ENCODE peak calls at places on chromosomes 6 and 20, in seven cellular contexts. P is PC-3, B is left ventricle myocardium inferior, A is PC-9, Z is AG10803, X is GM23338, E is psoas muscle. U is an unnamed sample.

GRCh38 chr6:148324297-148325007 is 18.2 kb upstream of the SASH1 start:
- DNase-seq in X (no peak), B (no peak), Z (peak), E (no peak), A (no peak), P (peak), U (no peak)

GRCh38 chr6:34969662-34970265 is 80.7 kb downstream of the ANKS1A start:
- DNase-seq in X (no peak), Z (no peak), A (no peak), E (no peak), B (no peak), P (peak), U (no peak)

GRCh38 chr6:134537146-134537555 is 219.2 kb upstream of the SGK1 start:
- DNase-seq in A (peak), E (no peak), B (no peak), P (peak), X (no peak), Z (peak), U (no peak)

GRCh38 chr20:56581701-56582100 is 47.4 kb upstream of the TFAP2C start:
- DNase-seq in B (no peak), P (no peak), Z (no peak), A (no peak), E (no peak), X (no peak), U (no peak)

GRCh38 chr20:25467441-25467840 is 60.0 kb downstream of the GINS1 start:
- DNase-seq in Z (no peak), B (no peak), P (no peak), X (no peak), A (no peak), E (no peak), U (no peak)

GRCh38 chr6:7224726-7225125 is 88.3 kb downstream of the SSR1 start:
- DNase-seq in E (no peak), Z (no peak), P (no peak), X (no peak), B (no peak), A (no peak), U (no peak)

GRCh38 chr6:130655586-130655985 is 171.6 kb upstream of the SMLR1 start:
- DNase-seq in E (no peak), X (no peak), A (no peak), B (no peak), Z (peak), P (no peak), U (no peak)

GRCh38 chr6:170374571-170375444 is 68.2 kb downstream of the FAM120B start:
- DNase-seq in A (no peak), B (no peak), Z (peak), E (no peak), P (no peak), X (no peak), U (no peak)

GRCh38 chr6:36578030-36578825 is 15.9 kb upstream of the SRSF3 start:
- DNase-seq in B (no peak), Z (no peak), A (no peak), X (no peak), P (no peak), E (no peak), U (no peak)

GRCh38 chr6:12119085-12119588 is 107.0 kb downstream of the HIVEP1 start:
- DNase-seq in A (no peak), Z (no peak), E (no peak), X (no peak), B (no peak), P (no peak), U (no peak)

GRCh38 chr6:30227763-30228487 is 14.7 kb upstream of the TRIM26 start:
- DNase-seq in B (no peak), E (no peak), X (no peak), P (no peak), Z (no peak), A (no peak), U (no peak)

GRCh38 chr6:55250400-55250799 is 76.1 kb downstream of the HCRTR2 start:
- DNase-seq in A (no peak), X (peak), Z (no peak), B (no peak), P (no peak), E (no peak), U (no peak)

GRCh38 chr6:137202078-137202477 is 17.1 kb downstream of the IFNGR1 start:
- DNase-seq in Z (no peak), E (no peak), X (peak), B (no peak), P (no peak), A (no peak), U (no peak)

GRCh38 chr20:7232796-7233195 is 465.3 kb downstream of the BMP2 start:
- DNase-seq in X (no peak), P (peak), Z (no peak), B (no peak), E (no peak), A (no peak), U (no peak)

GRCh38 chr20:1748777-1749176 is 91.2 kb upstream of the SIRPG start:
- DNase-seq in P (no peak), X (no peak), Z (no peak), B (no peak), E (no peak), A (no peak), U (no peak)

GRCh38 chr6:85418059-85418458 is 31.8 kb upstream of the NT5E start:
- DNase-seq in A (no peak), E (no peak), X (no peak), B (no peak), P (peak), Z (peak), U (no peak)

GRCh38 chr6:124792386-124792785 is 169.9 kb upstream of the RNF217 start:
- DNase-seq in Z (no peak), X (no peak), B (no peak), P (peak), E (no peak), A (no peak), U (no peak)

GRCh38 chr6:1858191-1858590 is 248.5 kb downstream of the FOXC1 start:
- DNase-seq in E (no peak), B (no peak), P (no peak), X (no peak), Z (no peak), A (no peak), U (no peak)

GRCh38 chr6:167747152-167747427 is 79.6 kb upstream of the AFDN start:
- DNase-seq in A (no peak), Z (no peak), X (no peak), B (no peak), E (no peak), P (no peak), U (no peak)

GRCh38 chr20:49460916-49461315 is 21.6 kb downstream of the KCNB1 start:
- DNase-seq in B (no peak), X (no peak), Z (no peak), A (peak), P (peak), E (no peak), U (no peak)

GRCh38 chr6:156279306-156279969 is 497.7 kb upstream of the ARID1B start:
- DNase-seq in X (no peak), A (no peak), E (no peak), Z (peak), B (no peak), P (no peak), U (no peak)

GRCh38 chr20:25532015-25532751 is 53.1 kb downstream of the NINL start:
- DNase-seq in A (peak), Z (no peak), B (no peak), E (no peak), P (peak), X (peak), U (no peak)

GRCh38 chr6:55664581-55665223 is 85.7 kb upstream of the HMGCLL1 start:
- DNase-seq in E (no peak), B (no peak), P (peak), X (no peak), A (no peak), Z (no peak), U (no peak)

GRCh38 chr6:52909531-52909930 is at the start of gene GSTA3:
- DNase-seq in X (no peak), A (no peak), E (no peak), P (no peak), B (no peak), Z (no peak), U (no peak)

GRCh38 chr6:130252527-130253237 is 29.9 kb upstream of the SAMD3 start:
- DNase-seq in B (no peak), Z (peak), A (no peak), P (no peak), E (no peak), X (peak), U (no peak)

GRCh38 chr6:16420715-16421461 is 182.5 kb downstream of the GMPR start:
- DNase-seq in P (peak), B (no peak), E (no peak), Z (peak), X (peak), A (no peak), U (no peak)

GRCh38 chr6:90938116-90938515 is 351.2 kb upstream of the MAP3K7 start:
- DNase-seq in X (no peak), A (no peak), E (no peak), Z (peak), B (no peak), P (peak), U (no peak)

GRCh38 chr6:127587875-127588274 is 10.9 kb downstream of the C6orf58 start:
- DNase-seq in P (no peak), X (no peak), B (no peak), A (no peak), Z (no peak), E (no peak), U (no peak)

GRCh38 chr20:37142708-37143107 is 36.4 kb upstream of the RPN2 start:
- DNase-seq in A (no peak), P (no peak), Z (peak), E (no peak), X (no peak), B (no peak), U (peak)

GRCh38 chr20:33649201-33649631 is 12.9 kb upstream of the C20orf144 start:
- DNase-seq in P (no peak), X (no peak), B (peak), Z (peak), A (no peak), E (peak), U (no peak)

DNA sequence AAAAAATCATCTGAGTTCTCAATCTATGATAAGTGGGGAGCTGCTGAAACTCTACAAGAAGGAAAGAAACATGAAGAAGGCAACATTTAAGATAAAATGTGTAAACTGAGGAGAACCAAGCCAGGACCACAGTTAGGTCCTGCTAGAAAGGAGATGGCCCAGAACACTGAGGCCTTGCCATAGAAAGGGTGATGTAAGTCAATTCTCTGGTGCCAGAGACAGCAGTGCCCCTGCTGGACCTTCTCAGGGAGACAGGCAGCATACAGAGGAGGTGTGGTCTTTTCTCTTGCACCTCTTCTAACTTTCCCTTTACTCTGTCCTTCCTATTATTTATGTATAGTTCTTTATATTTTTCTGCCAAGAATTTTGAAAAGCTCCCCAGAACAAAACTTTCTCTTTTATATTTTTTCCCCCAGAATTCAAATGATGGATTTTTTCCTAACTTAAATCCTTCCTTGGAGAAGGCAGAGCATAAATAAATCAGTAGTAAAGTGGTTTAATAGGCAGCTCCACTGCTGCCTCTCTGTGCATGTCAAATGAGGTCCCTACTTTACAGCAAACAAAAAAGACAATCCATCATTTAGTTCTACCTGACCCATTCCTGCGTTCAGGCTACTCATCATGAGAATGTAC is 9.0 kb downstream of the UQCC2 start:
- DNase-seq in B (no peak), P (peak), A (no peak), X (peak), Z (peak), E (no peak), U (no peak)
- TF ChIP-seq CTCF in B (peak), P (peak), A (peak), X (peak), Z (peak), E (peak), U (peak)

DNA sequence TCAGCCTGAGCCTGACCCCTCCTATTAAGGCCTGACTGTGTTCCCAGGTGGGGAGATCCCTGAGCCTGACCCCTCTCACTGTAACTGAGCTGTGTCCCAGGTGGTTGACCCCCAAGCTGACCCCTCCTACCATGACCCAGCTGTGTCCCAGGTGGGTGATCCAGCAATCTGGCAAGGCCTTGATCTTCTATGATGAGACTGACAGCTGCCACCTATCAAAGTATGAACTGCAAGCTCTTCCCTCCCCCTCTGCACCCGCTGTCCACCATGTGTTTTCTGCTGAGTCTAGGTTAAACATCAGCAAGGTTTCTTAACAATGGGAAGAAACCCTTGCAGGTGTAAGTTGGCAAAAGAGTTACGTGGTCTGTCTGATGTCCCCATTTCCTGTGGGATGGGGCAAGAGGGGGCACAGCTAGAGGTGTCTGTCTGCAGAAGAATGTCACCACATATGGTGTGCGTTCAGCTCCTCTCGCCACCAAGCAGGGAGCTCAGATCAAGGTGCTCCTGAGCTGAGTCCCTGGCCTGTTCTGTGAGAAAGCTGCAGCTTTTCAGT is 5.9 kb downstream of the PXDC1 start:
- DNase-seq in X (no peak), P (no peak), Z (no peak), A (no peak), E (no peak), B (no peak), U (no peak)
- H3K4me3 ChIP-seq in X (no peak), P (no peak), Z (no peak), A (no peak), E (peak), B (peak), U (no peak)

GRCh38 chr6:8879334-8879733 is 444.0 kb upstream of the SLC35B3 start:
- DNase-seq in P (no peak), X (no peak), A (no peak), B (no peak), Z (no peak), E (no peak), U (no peak)

GRCh38 chr6:8881663-8882062 is 446.3 kb upstream of the SLC35B3 start:
- DNase-seq in B (no peak), P (no peak), Z (no peak), E (no peak), A (no peak), X (no peak), U (no peak)

DNA sequence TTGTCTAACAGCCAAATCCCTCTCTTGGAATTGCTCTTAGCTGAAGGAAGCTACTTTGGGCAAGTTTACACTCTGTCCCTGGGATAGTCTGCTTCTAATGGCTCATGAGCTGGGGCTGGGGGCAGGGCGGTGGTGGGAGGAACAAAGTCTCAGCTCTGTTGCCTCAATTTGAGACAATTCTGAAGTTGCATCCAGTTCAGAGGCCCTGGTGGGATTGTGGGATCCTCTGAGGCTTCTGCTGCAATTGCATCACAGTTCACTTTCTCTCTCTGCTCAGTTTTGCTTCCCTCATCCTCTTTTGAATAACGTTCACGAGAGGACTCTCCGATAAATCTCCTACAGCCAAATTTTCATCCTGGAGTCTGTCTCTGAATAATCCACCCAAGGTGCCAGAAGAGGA is 440.6 kb upstream of the SLC35B3 start:
- DNase-seq in E (no peak), B (no peak), Z (no peak), A (no peak), P (no peak), X (no peak), U (no peak)
- TF ChIP-seq CTCF in E (no peak), B (no peak), Z (no peak), A (no peak), P (no peak), X (no peak), U (no peak)

GRCh38 chr20:51100617-51101016 is 77.7 kb upstream of the KCNG1 start:
- DNase-seq in B (no peak), A (no peak), E (no peak), P (no peak), X (no peak), Z (no peak), U (no peak)
- H3K4me3 ChIP-seq in B (no peak), A (no peak), E (no peak), P (no peak), X (no peak), Z (no peak), U (no peak)

DNA sequence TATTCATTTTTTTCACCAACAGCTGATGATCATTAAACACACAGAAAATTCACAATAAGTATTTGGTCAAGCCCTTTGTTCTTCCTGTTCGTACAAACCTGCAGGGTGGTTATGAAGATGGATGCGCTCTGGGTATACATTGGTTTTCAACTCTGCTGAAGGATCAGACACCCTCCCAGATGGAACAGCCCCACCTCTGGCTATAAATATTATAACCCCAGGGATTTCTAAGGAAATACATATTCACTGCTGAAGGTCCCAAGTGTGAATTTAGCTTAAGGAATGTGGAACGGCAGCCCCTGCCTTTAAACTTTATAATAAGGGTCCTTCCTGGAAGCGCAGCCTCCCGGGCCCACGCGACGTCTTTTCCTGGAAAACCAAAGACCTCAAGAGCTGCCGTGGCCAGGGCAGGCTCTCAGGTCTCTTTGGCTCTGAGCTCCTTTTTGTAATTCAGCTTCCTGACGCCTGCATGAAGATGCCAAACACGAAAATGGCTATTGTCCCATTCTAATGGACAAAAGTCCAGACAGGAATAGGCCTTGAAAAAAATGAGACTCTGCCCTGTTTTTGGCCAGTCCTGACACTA is 172.4 kb upstream of the SSTR4 start:
- DNase-seq in X (peak), E (no peak), A (no peak), P (peak), Z (no peak), B (peak), U (no peak)
- TF ChIP-seq CTCF in X (no peak), E (no peak), A (peak), P (peak), Z (no peak), B (peak), U (no peak)

DNA sequence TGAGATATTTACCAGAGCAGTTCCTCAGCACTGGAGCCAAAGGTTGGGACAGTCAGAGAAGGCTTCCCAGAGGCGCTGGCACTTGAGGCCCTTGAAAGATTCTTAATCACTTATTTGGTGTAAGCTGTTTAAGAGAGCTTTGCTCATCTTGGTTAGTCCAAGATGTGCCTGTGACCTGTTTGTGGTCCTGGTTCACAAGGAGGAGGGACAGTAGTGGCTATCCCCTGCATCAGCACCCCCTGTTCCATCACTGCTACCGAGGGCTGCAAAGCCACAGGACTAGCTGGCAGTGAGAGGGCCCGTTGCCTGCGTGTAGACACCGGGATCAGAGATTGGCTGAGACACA is 35.7 kb downstream of the VEGFA start:
- DNase-seq in X (no peak), B (no peak), E (no peak), A (no peak), P (no peak), Z (no peak), U (no peak)
- H3K4me3 ChIP-seq in X (no peak), B (no peak), E (no peak), A (no peak), P (no peak), Z (no peak), U (no peak)

GRCh38 chr20:47521059-47521808 is 19.5 kb downstream of the NCOA3 start:
- DNase-seq in P (no peak), B (no peak), A (no peak), Z (no peak), E (no peak), X (peak), U (no peak)
- TF ChIP-seq CTCF in P (peak), B (peak), A (no peak), Z (no peak), E (no peak), X (peak), U (peak)

DNA sequence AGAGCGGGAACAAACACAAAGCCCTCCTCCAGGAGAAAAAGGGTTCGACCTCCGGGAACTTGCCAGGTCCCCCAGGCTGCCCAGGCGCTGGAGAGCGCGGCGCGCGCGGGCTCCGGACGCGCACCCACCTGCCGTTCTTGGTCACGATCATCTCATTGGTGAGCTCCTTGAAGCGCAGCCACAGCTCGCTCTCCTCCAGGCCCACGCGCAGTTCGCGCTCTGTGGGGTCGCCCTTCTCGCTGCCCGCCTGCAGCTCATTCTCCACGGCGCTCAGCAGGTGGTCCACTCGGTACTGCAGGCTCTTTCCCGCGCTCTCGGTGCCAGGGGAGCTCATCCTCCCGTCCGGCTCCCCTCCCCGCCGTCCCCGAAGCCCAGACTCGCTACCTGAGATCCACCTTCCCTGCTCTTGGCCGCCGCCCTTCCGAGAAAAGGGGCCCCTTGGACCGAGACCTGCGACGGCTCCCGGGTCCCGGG is 356 bp downstream of the TBXT start:
- DNase-seq in E (no peak), Z (no peak), P (no peak), X (peak), A (no peak), B (no peak), U (no peak)
- H3K4me3 ChIP-seq in E (peak), Z (no peak), P (no peak), X (peak), A (no peak), B (peak), U (no peak)

U was measured in retinal pigment epithelial cell.